ENCODE peak calls at places on chromosomes 16 and 17, in eight cellular contexts. M, K, L, D, T, X, C and N are unnamed samples.

GRCh38 chr16:30539000-30539964 is 4.6 kb upstream of the ZNF747 start:
- DNase-seq in M (no peak), K (peak), L (no peak), D (no peak), T (no peak), X (no peak), C (no peak), N (no peak)

GRCh38 chr16:61900482-61900881 is 135.8 kb downstream of the CDH8 start:
- DNase-seq in M (no peak), K (no peak), L (no peak), D (no peak), T (no peak), X (no peak), C (no peak), N (peak)

GRCh38 chr17:68057531-68057952 is 22.0 kb downstream of the KPNA2 start:
- DNase-seq in M (peak), K (no peak), L (no peak), D (peak), T (no peak), X (peak), C (no peak), N (no peak)

GRCh38 chr17:50428831-50429424 is 2.9 kb downstream of the ACSF2 start:
- DNase-seq in M (no peak), K (no peak), L (no peak), D (no peak), T (no peak), X (no peak), C (no peak), N (peak)

GRCh38 chr17:48100591-48101011 is 677 bp downstream of the CBX1 start:
- DNase-seq in M (no peak), K (peak), L (peak), D (no peak), T (peak), X (peak), C (peak), N (no peak)

GRCh38 chr17:75472119-75472518 is 15.7 kb downstream of the TMEM94 start:
- DNase-seq in M (no peak), K (no peak), L (no peak), D (no peak), T (no peak), X (no peak), C (no peak), N (no peak)

GRCh38 chr16:28273511-28273910 is 18.8 kb upstream of the SBK1 start:
- DNase-seq in M (no peak), K (no peak), L (no peak), D (no peak), T (no peak), X (no peak), C (no peak), N (no peak)

GRCh38 chr17:67431210-67432015 is 54.3 kb downstream of the PITPNC1 start:
- DNase-seq in M (no peak), K (no peak), L (no peak), D (no peak), T (no peak), X (peak), C (peak), N (peak)

GRCh38 chr16:84754353-84754856 is 54.6 kb downstream of the USP10 start:
- DNase-seq in M (peak), K (no peak), L (no peak), D (peak), T (no peak), X (peak), C (peak), N (peak)

GRCh38 chr17:43106552-43106951 is 18.6 kb downstream of the BRCA1 start:
- DNase-seq in M (no peak), K (no peak), L (no peak), D (no peak), T (no peak), X (no peak), C (no peak), N (no peak)

GRCh38 chr16:5903153-5903552 is 805.6 kb upstream of the EEF2KMT start:
- DNase-seq in M (no peak), K (no peak), L (no peak), D (no peak), T (no peak), X (no peak), C (no peak), N (peak)

GRCh38 chr16:77221482-77221881 is 22.3 kb downstream of the SYCE1L start:
- DNase-seq in M (no peak), K (no peak), L (no peak), D (no peak), T (no peak), X (peak), C (no peak), N (no peak)

GRCh38 chr17:19003966-19004600 is 481 bp downstream of the FAM83G start:
- DNase-seq in M (peak), K (no peak), L (peak), D (peak), T (peak), X (peak), C (peak), N (no peak)

GRCh38 chr17:44086364-44087311 is 16.1 kb downstream of the G6PC3 start:
- DNase-seq in M (no peak), K (no peak), L (no peak), D (peak), T (no peak), X (peak), C (peak), N (peak)

GRCh38 chr17:62705116-62705515 is 77.6 kb downstream of the MRC2 start:
- DNase-seq in M (no peak), K (no peak), L (no peak), D (peak), T (no peak), X (no peak), C (no peak), N (no peak)

GRCh38 chr17:80738987-80739730 is 194.5 kb downstream of the RPTOR start:
- DNase-seq in M (peak), K (no peak), L (no peak), D (no peak), T (no peak), X (no peak), C (no peak), N (no peak)

GRCh38 chr17:42135151-42135550 is 12.5 kb downstream of the HSPB9 start:
- DNase-seq in M (no peak), K (no peak), L (no peak), D (no peak), T (no peak), X (no peak), C (no peak), N (no peak)

GRCh38 chr16:18782697-18783429 is 7.3 kb downstream of the RPS15A start:
- DNase-seq in M (no peak), K (no peak), L (no peak), D (no peak), T (no peak), X (no peak), C (no peak), N (no peak)

GRCh38 chr17:48555183-48555615 is 10.3 kb upstream of the HOXB2 start:
- DNase-seq in M (no peak), K (no peak), L (no peak), D (peak), T (no peak), X (peak), C (peak), N (peak)

GRCh38 chr17:67452681-67453554 is 75.8 kb downstream of the PITPNC1 start:
- DNase-seq in M (peak), K (no peak), L (no peak), D (peak), T (peak), X (no peak), C (no peak), N (no peak)

GRCh38 chr17:19341211-19341631 is 21.3 kb downstream of the B9D1 start:
- DNase-seq in M (no peak), K (no peak), L (no peak), D (no peak), T (peak), X (no peak), C (no peak), N (no peak)

GRCh38 chr16:87550510-87550961 is 51.8 kb upstream of the JPH3 start:
- DNase-seq in M (peak), K (peak), L (no peak), D (peak), T (peak), X (no peak), C (peak), N (no peak)

GRCh38 chr17:54948380-54948779 is 20.1 kb downstream of the COX11 start:
- DNase-seq in M (no peak), K (no peak), L (no peak), D (no peak), T (no peak), X (peak), C (no peak), N (peak)

GRCh38 chr16:61432421-61432820 is 603.8 kb downstream of the CDH8 start:
- DNase-seq in M (no peak), K (no peak), L (no peak), D (no peak), T (no peak), X (no peak), C (no peak), N (no peak)

GRCh38 chr17:27473748-27474609 is 17.7 kb downstream of the KSR1 start:
- DNase-seq in M (peak), K (peak), L (no peak), D (peak), T (peak), X (no peak), C (no peak), N (no peak)

GRCh38 chr16:5026664-5027063 is 7.1 kb downstream of the NAGPA start:
- DNase-seq in M (no peak), K (no peak), L (peak), D (peak), T (no peak), X (no peak), C (no peak), N (no peak)

GRCh38 chr17:1746975-1747543 is 4.4 kb downstream of the SERPINF2 start:
- DNase-seq in M (no peak), K (no peak), L (no peak), D (no peak), T (peak), X (no peak), C (no peak), N (no peak)

GRCh38 chr17:13508916-13509315 is 92.8 kb downstream of the HS3ST3A1 start:
- DNase-seq in M (no peak), K (no peak), L (no peak), D (no peak), T (no peak), X (no peak), C (no peak), N (no peak)

GRCh38 chr16:64412578-64413280 is 709.1 kb downstream of the CDH11 start:
- DNase-seq in M (no peak), K (no peak), L (no peak), D (no peak), T (no peak), X (peak), C (no peak), N (no peak)

GRCh38 chr17:17742133-17742621 is 60.9 kb downstream of the RAI1 start:
- DNase-seq in M (no peak), K (no peak), L (no peak), D (no peak), T (no peak), X (no peak), C (no peak), N (no peak)

GRCh38 chr17:17742688-17743390 is 61.6 kb downstream of the RAI1 start:
- DNase-seq in M (no peak), K (no peak), L (no peak), D (no peak), T (no peak), X (no peak), C (no peak), N (no peak)

GRCh38 chr17:17745476-17746455 is 64.5 kb downstream of the RAI1 start:
- DNase-seq in M (no peak), K (no peak), L (peak), D (no peak), T (no peak), X (no peak), C (no peak), N (no peak)

GRCh38 chr17:17743391-17744112 is 62.3 kb downstream of the RAI1 start:
- DNase-seq in M (no peak), K (no peak), L (no peak), D (no peak), T (no peak), X (no peak), C (no peak), N (no peak)

DNA sequence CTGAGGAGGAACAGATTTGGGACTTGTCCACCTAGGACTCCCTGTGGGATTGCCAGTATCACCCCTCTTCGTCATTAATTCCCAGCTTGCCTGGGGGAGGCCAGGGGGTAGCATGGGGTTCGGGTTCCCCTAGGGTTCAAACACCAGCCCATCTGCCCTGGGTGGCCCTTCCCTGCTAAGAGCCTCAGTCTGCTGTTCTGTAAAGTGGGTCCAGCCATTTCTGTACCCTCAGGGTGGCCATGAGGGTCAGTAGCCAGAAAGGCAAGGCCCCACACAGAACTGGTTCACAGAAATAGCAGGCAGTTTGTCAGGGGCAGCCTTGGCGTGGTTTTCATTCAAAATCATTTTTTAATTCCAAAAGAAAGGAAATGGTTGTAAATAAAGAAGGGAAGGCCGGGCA is 62.9 kb downstream of the RAI1 start:
- DNase-seq in M (no peak), K (no peak), L (no peak), D (no peak), T (no peak), X (no peak), C (no peak), N (no peak)
- H3K27ac ChIP-seq in M (no peak), K (no peak), L (no peak), D (no peak), T (no peak), X (no peak), C (no peak), N (no peak)

DNA sequence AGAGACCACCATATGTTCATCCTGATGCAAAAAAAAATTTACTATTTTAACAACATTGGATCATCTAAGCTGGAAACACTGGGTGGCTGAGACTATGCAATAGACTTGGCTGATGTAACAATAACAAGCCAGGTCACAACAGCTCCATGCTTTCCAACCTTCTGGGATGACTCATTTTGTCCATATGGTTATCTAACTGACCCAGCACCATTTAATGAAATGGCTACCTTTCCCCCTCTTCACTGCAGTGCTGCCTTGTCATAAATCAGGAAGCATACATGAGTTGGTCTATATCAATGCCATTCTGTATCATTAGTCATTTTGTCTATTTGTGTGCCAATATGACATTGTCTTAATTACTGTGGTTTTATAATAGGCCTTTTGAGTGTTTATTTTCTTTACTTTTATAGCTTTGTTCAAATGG is 217.6 kb upstream of the KCNJ16 start:
- DNase-seq in M (no peak), K (no peak), L (no peak), D (no peak), T (no peak), X (peak), C (no peak), N (peak)
- H3K27ac ChIP-seq in M (no peak), K (no peak), L (no peak), D (no peak), T (no peak), X (no peak), C (peak), N (peak)

GRCh38 chr17:7018331-7018964 is 4.4 kb upstream of the BCL6B start:
- DNase-seq in M (no peak), K (peak), L (peak), D (no peak), T (no peak), X (no peak), C (no peak), N (no peak)
- H3K27ac ChIP-seq in M (no peak), K (peak), L (peak), D (no peak), T (peak), X (no peak), C (no peak), N (no peak)

GRCh38 chr17:61259360-61259759 is 140.3 kb upstream of the TBX2 start:
- DNase-seq in M (no peak), K (no peak), L (no peak), D (no peak), T (no peak), X (no peak), C (no peak), N (no peak)
- H3K27ac ChIP-seq in M (no peak), K (peak), L (no peak), D (no peak), T (peak), X (peak), C (no peak), N (no peak)

DNA sequence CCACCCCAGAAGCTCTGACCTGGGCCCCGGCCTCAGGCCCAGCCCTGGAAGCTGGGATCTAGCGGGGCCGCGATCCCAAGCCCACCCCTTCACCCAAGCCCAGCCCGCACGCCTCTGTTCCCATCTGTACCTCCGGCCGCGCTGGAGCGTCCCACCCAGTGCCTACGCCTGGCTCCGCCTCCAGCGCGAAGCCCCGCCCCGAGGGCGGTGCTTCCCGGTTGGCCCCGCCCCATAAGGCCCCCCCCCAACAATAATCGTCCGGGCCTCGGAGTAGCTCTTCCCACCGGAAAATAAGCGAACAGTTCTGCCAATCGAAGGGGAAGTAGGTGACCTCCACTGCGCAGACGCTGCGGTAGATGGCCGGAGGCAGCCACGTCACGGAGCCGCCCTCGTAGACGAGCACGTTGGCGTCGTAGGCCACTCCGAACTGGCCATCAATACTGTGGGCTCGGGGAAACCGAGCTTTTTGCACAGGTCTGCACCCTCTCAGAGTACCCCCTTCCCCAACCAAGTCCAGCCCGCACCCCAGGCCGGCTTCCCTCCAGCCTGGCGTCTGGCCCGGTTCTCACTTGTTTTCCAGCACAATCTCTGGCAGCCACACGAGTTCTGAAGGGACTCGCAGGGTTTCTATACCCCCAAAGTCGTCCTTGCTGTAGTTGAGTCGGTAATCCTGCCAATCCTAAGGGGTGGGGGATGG is 1.1 kb downstream of the CHRNE start:
- DNase-seq in M (no peak), K (peak), L (peak), D (peak), T (peak), X (no peak), C (no peak), N (no peak)
- H3K27ac ChIP-seq in M (peak), K (peak), L (peak), D (no peak), T (peak), X (no peak), C (no peak), N (no peak)

DNA sequence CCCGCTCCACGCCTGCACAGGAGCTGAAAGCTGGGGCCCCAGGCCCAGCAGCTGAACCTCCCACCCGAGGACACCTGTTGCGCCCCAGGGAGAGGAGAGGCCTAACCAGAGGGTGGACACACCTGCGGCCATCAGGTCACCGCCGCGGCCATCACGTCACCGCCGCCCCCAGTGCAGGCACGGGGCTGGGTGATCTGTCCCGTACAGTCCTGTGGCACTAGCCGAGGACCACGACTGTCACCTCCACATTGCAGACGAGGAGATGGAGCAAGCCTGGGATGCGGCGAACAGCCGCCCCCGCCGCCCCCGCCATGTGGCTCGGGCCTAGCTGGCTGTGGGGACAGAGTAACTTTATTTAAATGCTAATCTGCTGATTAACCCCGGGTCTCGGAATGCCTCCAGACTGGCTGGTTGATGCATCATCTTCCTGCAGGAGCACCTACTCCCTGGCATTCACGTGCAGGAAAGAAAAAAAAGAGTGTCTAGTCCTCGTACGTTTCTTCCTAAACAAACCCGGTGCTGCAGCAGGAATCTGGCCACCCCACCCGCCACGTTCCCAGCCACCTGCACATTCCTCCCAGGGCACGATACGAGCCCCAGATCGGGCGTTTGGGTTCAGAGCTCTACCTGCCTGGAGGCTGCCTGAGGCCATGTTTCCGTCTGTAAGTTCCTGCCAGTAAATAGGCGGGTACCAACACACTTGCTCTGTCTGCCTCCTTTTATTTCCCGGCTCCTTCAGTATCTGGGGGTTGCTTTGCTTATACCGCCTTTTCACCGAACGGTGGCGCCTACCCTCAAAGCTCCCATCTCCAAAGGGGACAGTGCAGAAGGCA is 29.9 kb downstream of the PIEZO1 start:
- DNase-seq in M (no peak), K (no peak), L (no peak), D (no peak), T (no peak), X (peak), C (no peak), N (no peak)
- H3K27ac ChIP-seq in M (no peak), K (no peak), L (no peak), D (no peak), T (no peak), X (no peak), C (no peak), N (peak)

GRCh38 chr17:31654936-31655335 is 204.1 kb downstream of the COPRS start:
- DNase-seq in M (no peak), K (peak), L (no peak), D (no peak), T (no peak), X (peak), C (no peak), N (peak)

GRCh38 chr17:31657876-31658275 is 201.2 kb downstream of the COPRS start:
- DNase-seq in M (no peak), K (no peak), L (no peak), D (no peak), T (no peak), X (no peak), C (no peak), N (no peak)

GRCh38 chr17:31649302-31649701 is 209.7 kb downstream of the COPRS start:
- DNase-seq in M (no peak), K (no peak), L (no peak), D (no peak), T (no peak), X (no peak), C (no peak), N (no peak)

GRCh38 chr17:31650756-31651520 is 208.1 kb downstream of the COPRS start:
- DNase-seq in M (no peak), K (no peak), L (no peak), D (no peak), T (no peak), X (no peak), C (no peak), N (no peak)

DNA sequence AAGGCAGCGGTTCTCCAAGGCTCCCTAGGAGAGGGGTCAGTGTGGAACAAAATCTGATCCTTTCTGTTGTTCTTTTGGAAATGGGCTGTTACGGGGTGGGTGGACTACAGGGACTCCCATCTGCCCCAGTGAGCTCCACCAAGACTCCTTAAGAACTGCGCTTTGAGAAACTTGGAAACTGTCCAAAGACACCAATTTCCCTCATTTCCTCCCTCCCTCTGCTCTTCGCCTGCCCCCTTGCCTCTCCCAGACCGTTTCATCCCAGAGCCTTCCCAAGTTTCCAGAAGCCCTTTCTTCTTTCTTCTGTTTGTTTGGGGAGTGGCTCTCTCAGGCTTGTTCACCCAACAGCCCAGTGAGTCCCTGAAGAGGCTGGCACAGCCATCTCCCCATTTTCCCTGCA is 205.3 kb downstream of the COPRS start:
- DNase-seq in M (no peak), K (no peak), L (no peak), D (no peak), T (no peak), X (no peak), C (no peak), N (no peak)
- H3K27ac ChIP-seq in M (no peak), K (no peak), L (no peak), D (no peak), T (no peak), X (no peak), C (no peak), N (no peak)

GRCh38 chr16:69567031-69567680 is 1.4 kb downstream of the NFAT5 start:
- DNase-seq in M (peak), K (no peak), L (no peak), D (no peak), T (no peak), X (peak), C (no peak), N (no peak)
- H3K27ac ChIP-seq in M (peak), K (peak), L (peak), D (peak), T (peak), X (peak), C (peak), N (peak)